ENCODE peak calls at places on chromosomes 1 and 21, in four cellular contexts. One of them, this sample, is unnamed.

GRCh38 chr1:236289492-236290131 is 7.9 kb upstream of the ERO1B start:
- DNase-seq in GM10248: no peak
- DNase-seq in ovary: no peak
- DNase-seq in colonic mucosa: no peak
- DNase-seq in this sample: no peak

GRCh38 chr1:213103377-213104306 is 52.6 kb downstream of the RPS6KC1 start:
- DNase-seq in colonic mucosa: no peak
- DNase-seq in GM10248: peak; percentile 14
- DNase-seq in ovary: no peak
- DNase-seq in this sample: peak; percentile 15

GRCh38 chr1:26132128-26132824 is 20.7 kb downstream of the PDIK1L start:
- DNase-seq in GM10248: no peak
- DNase-seq in ovary: no peak
- DNase-seq in colonic mucosa: peak; percentile 53
- DNase-seq in this sample: no peak

GRCh38 chr1:202036595-202037387 is 26.4 kb downstream of the ELF3 start:
- DNase-seq in colonic mucosa: no peak
- DNase-seq in GM10248: no peak
- DNase-seq in ovary: no peak
- DNase-seq in this sample: no peak

GRCh38 chr1:77543822-77544448 is 138.5 kb downstream of the ZZZ3 start:
- DNase-seq in ovary: no peak
- DNase-seq in GM10248: no peak
- DNase-seq in colonic mucosa: no peak
- DNase-seq in this sample: no peak

GRCh38 chr1:157136133-157136532 is 2.1 kb downstream of the ETV3 start:
- DNase-seq in GM10248: no peak
- DNase-seq in ovary: no peak
- DNase-seq in colonic mucosa: no peak
- DNase-seq in this sample: no peak

GRCh38 chr1:15939181-15940109 is 36.5 kb downstream of the ZBTB17 start:
- DNase-seq in ovary: peak; percentile 48
- DNase-seq in colonic mucosa: no peak
- DNase-seq in GM10248: no peak
- DNase-seq in this sample: no peak

GRCh38 chr1:182101415-182102041 is 40.0 kb upstream of the ZNF648 start:
- DNase-seq in GM10248: no peak
- DNase-seq in ovary: no peak
- DNase-seq in colonic mucosa: peak; percentile 19
- DNase-seq in this sample: no peak

GRCh38 chr1:19666139-19666465 is 1.4 kb downstream of the HTR6 start:
- DNase-seq in ovary: no peak
- DNase-seq in colonic mucosa: no peak
- DNase-seq in GM10248: no peak
- DNase-seq in this sample: no peak

GRCh38 chr1:36851087-36851486 is 183.2 kb downstream of the GRIK3 start:
- DNase-seq in GM10248: no peak
- DNase-seq in colonic mucosa: no peak
- DNase-seq in ovary: no peak
- DNase-seq in this sample: no peak

GRCh38 chr1:92485374-92486250 is 1.1 kb downstream of the GFI1 start:
- DNase-seq in ovary: peak; percentile 18
- DNase-seq in GM10248: peak; percentile 74
- DNase-seq in colonic mucosa: peak; percentile 70
- DNase-seq in this sample: peak; percentile 93

GRCh38 chr1:18149113-18149641 is 41.6 kb downstream of the IGSF21 start:
- DNase-seq in ovary: no peak
- DNase-seq in GM10248: no peak
- DNase-seq in colonic mucosa: no peak
- DNase-seq in this sample: no peak

GRCh38 chr1:4218619-4219018 is 318.5 kb upstream of the C1orf174 start:
- DNase-seq in colonic mucosa: no peak
- DNase-seq in ovary: no peak
- DNase-seq in GM10248: no peak
- DNase-seq in this sample: no peak

GRCh38 chr1:1758692-1759455 is 19.4 kb downstream of the NADK start:
- DNase-seq in ovary: no peak
- DNase-seq in GM10248: no peak
- DNase-seq in colonic mucosa: peak; percentile 97
- DNase-seq in this sample: no peak

GRCh38 chr21:46060596-46061061 is 37.3 kb upstream of the COL6A2 start:
- DNase-seq in ovary: peak; percentile 75
- DNase-seq in colonic mucosa: peak; percentile 49
- DNase-seq in GM10248: no peak
- DNase-seq in this sample: peak; percentile 12

GRCh38 chr1:75548721-75549480 is 62.0 kb downstream of the SLC44A5 start:
- DNase-seq in GM10248: no peak
- DNase-seq in ovary: no peak
- DNase-seq in colonic mucosa: no peak
- DNase-seq in this sample: no peak

GRCh38 chr21:37166733-37167132 is 93.7 kb downstream of the TTC3 start:
- DNase-seq in GM10248: peak; percentile 18
- DNase-seq in colonic mucosa: no peak
- DNase-seq in ovary: no peak
- DNase-seq in this sample: peak; percentile 50

This sample was measured in GM12865.